ENCODE peak calls at places on chromosomes 1 and 21, in four cellular contexts. One of them, this sample, is unnamed.
A peak's percentile ranks its signal among the peaks of the same experiment; 100 is the strongest.

GRCh38 chr1:228830954-228831481 is 95.7 kb downstream of the RHOU start:
- DNase-seq in A549: no peak
- DNase-seq in HepG2: peak; percentile 66
- DNase-seq in K562: no peak
- DNase-seq in this sample: peak; percentile 65

GRCh38 chr1:39104158-39105060 is 78.3 kb downstream of the NDUFS5 start:
- DNase-seq in A549: peak; percentile 23
- DNase-seq in HepG2: no peak
- DNase-seq in K562: no peak
- DNase-seq in this sample: no peak

GRCh38 chr21:39314155-39315027 is 959 bp upstream of the BRWD1 start:
- DNase-seq in K562: no peak
- DNase-seq in HepG2: peak; percentile 31
- DNase-seq in A549: peak; percentile 38
- DNase-seq in this sample: peak; percentile 65

GRCh38 chr21:33078907-33079582 is 9.1 kb downstream of the OLIG1 start:
- DNase-seq in A549: peak; percentile 41
- DNase-seq in K562: peak; percentile 53
- DNase-seq in HepG2: peak; percentile 17
- DNase-seq in this sample: peak; percentile 84

GRCh38 chr1:32353886-32354570 is 8.3 kb downstream of the FAM229A start:
- DNase-seq in A549: no peak
- DNase-seq in HepG2: no peak
- DNase-seq in K562: no peak
- DNase-seq in this sample: peak; percentile 85

GRCh38 chr1:186212574-186213224 is 162.4 kb downstream of the TPR start:
- DNase-seq in A549: peak; percentile 92
- DNase-seq in HepG2: peak; percentile 74
- DNase-seq in K562: peak; percentile 69
- DNase-seq in this sample: peak; percentile 97

GRCh38 chr1:180931529-180931928 is 18.8 kb downstream of the KIAA1614 start:
- DNase-seq in HepG2: no peak
- DNase-seq in K562: no peak
- DNase-seq in A549: no peak
- DNase-seq in this sample: no peak

GRCh38 chr1:119964673-119965363 is 68.5 kb upstream of the ADAM30 start:
- DNase-seq in HepG2: no peak
- DNase-seq in K562: no peak
- DNase-seq in A549: no peak
- DNase-seq in this sample: peak; percentile 81

GRCh38 chr1:147111381-147112130 is 60.7 kb downstream of the PRKAB2 start:
- DNase-seq in A549: no peak
- DNase-seq in K562: no peak
- DNase-seq in HepG2: no peak
- DNase-seq in this sample: no peak

GRCh38 chr1:64356636-64357256 is 113.2 kb upstream of the CACHD1 start:
- DNase-seq in K562: no peak
- DNase-seq in HepG2: no peak
- DNase-seq in A549: no peak
- DNase-seq in this sample: no peak

GRCh38 chr1:154176341-154176740 is 15.6 kb downstream of the TPM3 start:
- DNase-seq in HepG2: no peak
- DNase-seq in K562: no peak
- DNase-seq in A549: no peak
- DNase-seq in this sample: peak; percentile 85

GRCh38 chr1:26378088-26378878 is 5.7 kb upstream of the ZNF683 start:
- DNase-seq in HepG2: no peak
- DNase-seq in K562: peak; percentile 99
- DNase-seq in A549: peak; percentile 74
- DNase-seq in this sample: peak; percentile 98

GRCh38 chr1:72000809-72001208 is 281.5 kb downstream of the NEGR1 start:
- DNase-seq in A549: peak; percentile 28
- DNase-seq in HepG2: no peak
- DNase-seq in K562: no peak
- DNase-seq in this sample: peak; percentile 34

GRCh38 chr21:40841524-40842196 is 5.3 kb downstream of the DSCAM start:
- DNase-seq in A549: peak; percentile 42
- DNase-seq in HepG2: peak; percentile 6
- DNase-seq in K562: no peak
- DNase-seq in this sample: no peak

GRCh38 chr1:56461158-56462127 is 117.9 kb downstream of the PLPP3 start:
- DNase-seq in HepG2: peak; percentile 95
- DNase-seq in A549: no peak
- DNase-seq in K562: peak; percentile 26
- DNase-seq in this sample: no peak

GRCh38 chr21:34878501-34878900 is 170.6 kb downstream of the RUNX1 start:
- DNase-seq in HepG2: peak; percentile 23
- DNase-seq in K562: no peak
- DNase-seq in A549: peak; percentile 77
- DNase-seq in this sample: no peak

GRCh38 chr1:165545974-165546373 is 2.2 kb downstream of the LRRC52 start:
- DNase-seq in HepG2: no peak
- DNase-seq in A549: no peak
- DNase-seq in K562: no peak
- DNase-seq in this sample: no peak

GRCh38 chr21:35414511-35415139 is 365.5 kb upstream of the RUNX1 start:
- DNase-seq in K562: no peak
- DNase-seq in A549: no peak
- DNase-seq in HepG2: no peak
- DNase-seq in this sample: peak; percentile 33

GRCh38 chr1:59361766-59362165 is 64.9 kb downstream of the FGGY start:
- DNase-seq in K562: peak; percentile 14
- DNase-seq in HepG2: no peak
- DNase-seq in A549: no peak
- DNase-seq in this sample: no peak

GRCh38 chr21:37145635-37146111 is 72.6 kb downstream of the TTC3 start:
- DNase-seq in K562: no peak
- DNase-seq in A549: no peak
- DNase-seq in HepG2: no peak
- DNase-seq in this sample: peak; percentile 76

GRCh38 chr1:87104140-87104539 is 189.7 kb downstream of the HS2ST1 start:
- DNase-seq in K562: no peak
- DNase-seq in A549: no peak
- DNase-seq in HepG2: no peak
- DNase-seq in this sample: no peak

GRCh38 chr1:93338426-93338825 is 7.3 kb upstream of the DR1 start:
- DNase-seq in K562: no peak
- DNase-seq in A549: peak; percentile 68
- DNase-seq in HepG2: no peak
- DNase-seq in this sample: peak; percentile 95

GRCh38 chr1:200273305-200273704 is 136.5 kb downstream of the ZNF281 start:
- DNase-seq in HepG2: no peak
- DNase-seq in K562: no peak
- DNase-seq in A549: no peak
- DNase-seq in this sample: no peak

GRCh38 chr1:18668051-18668450 is 37.4 kb downstream of the PAX7 start:
- DNase-seq in A549: peak; percentile 58
- DNase-seq in HepG2: no peak
- DNase-seq in K562: no peak
- DNase-seq in this sample: no peak

GRCh38 chr1:97160796-97161195 is 439.2 kb downstream of the PTBP2 start:
- DNase-seq in A549: no peak
- DNase-seq in HepG2: no peak
- DNase-seq in K562: no peak
- DNase-seq in this sample: peak; percentile 17

GRCh38 chr1:223748405-223748772 is 36.0 kb downstream of the CAPN2 start:
- DNase-seq in HepG2: no peak
- DNase-seq in K562: no peak
- DNase-seq in A549: peak; percentile 65
- DNase-seq in this sample: peak; percentile 86

GRCh38 chr1:20787775-20788488 is 825 bp upstream of the HP1BP3 start:
- DNase-seq in K562: peak; percentile 66
- DNase-seq in HepG2: peak; percentile 60
- DNase-seq in A549: peak; percentile 56
- DNase-seq in this sample: peak; percentile 70

GRCh38 chr21:42706765-42707164 is 53.3 kb downstream of the PDE9A start:
- DNase-seq in A549: no peak
- DNase-seq in HepG2: no peak
- DNase-seq in K562: no peak
- DNase-seq in this sample: no peak

GRCh38 chr1:228933753-228934152 is 198.5 kb downstream of the RHOU start:
- DNase-seq in HepG2: peak; percentile 44
- DNase-seq in K562: no peak
- DNase-seq in A549: no peak
- DNase-seq in this sample: no peak

GRCh38 chr1:89104687-89105086 is 21.2 kb downstream of the GBP2 start:
- DNase-seq in K562: peak; percentile 32
- DNase-seq in A549: no peak
- DNase-seq in HepG2: no peak
- DNase-seq in this sample: no peak

GRCh38 chr1:221887091-221887746 is 145.3 kb upstream of the DUSP10 start:
- DNase-seq in K562: peak; percentile 19
- DNase-seq in HepG2: peak; percentile 33
- DNase-seq in A549: peak; percentile 83
- DNase-seq in this sample: peak; percentile 88

DNA sequence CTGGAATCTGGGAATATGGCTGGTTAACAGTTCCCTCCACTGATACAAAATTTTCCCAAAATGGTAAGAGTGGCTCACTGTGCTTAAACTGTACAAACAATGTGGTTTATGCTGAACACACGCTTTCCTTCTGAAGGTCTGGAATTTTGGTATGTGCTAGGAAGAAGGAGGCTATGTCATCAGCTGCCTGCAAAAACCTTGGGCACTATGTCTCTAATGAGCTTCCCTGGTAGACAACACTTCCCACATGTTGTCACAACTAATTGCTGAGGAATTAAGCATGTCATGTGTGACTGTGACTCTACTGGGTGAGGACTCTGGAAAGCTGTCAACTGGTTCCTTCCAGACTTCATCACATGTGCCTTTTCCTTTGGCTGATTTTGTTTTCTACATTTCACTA is 29.2 kb downstream of the IPP start:
- DNase-seq in K562: no peak
- DNase-seq in HepG2: no peak
- DNase-seq in A549: no peak
- DNase-seq in this sample: peak; percentile 61
- TF ChIP-seq MAZ in K562: no peak
- TF ChIP-seq MAZ in HepG2: no peak
- TF ChIP-seq MAZ in A549: no peak
- TF ChIP-seq MAZ in this sample: no peak

DNA sequence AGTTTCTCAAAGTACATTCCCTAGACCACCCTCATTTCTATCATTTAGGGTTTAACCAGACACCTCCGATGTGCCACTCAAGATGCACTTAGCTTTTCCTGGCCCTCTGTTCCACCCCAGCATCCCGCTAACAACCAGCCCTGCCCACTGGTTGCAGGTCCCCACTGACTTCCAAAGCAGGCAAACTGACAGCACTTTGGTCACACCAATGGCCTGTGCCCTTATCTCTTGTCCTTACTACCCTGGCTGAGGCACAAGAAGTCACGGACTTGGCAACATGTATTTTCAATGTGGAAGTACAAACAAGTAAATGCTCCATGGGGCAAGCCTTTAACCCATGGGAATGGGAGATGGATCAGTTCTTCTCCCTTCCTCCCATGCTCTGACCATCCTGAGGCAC is 357.1 kb downstream of the OMA1 start:
- DNase-seq in HepG2: no peak
- DNase-seq in K562: no peak
- DNase-seq in A549: no peak
- DNase-seq in this sample: no peak
- TF ChIP-seq MAZ in HepG2: no peak
- TF ChIP-seq MAZ in K562: no peak
- TF ChIP-seq MAZ in A549: no peak
- TF ChIP-seq MAZ in this sample: no peak

GRCh38 chr1:103146143-103146542 is 37.8 kb upstream of the COL11A1 start:
- DNase-seq in HepG2: no peak
- DNase-seq in K562: no peak
- DNase-seq in A549: no peak
- DNase-seq in this sample: no peak
- TF ChIP-seq MAZ in HepG2: no peak
- TF ChIP-seq MAZ in K562: no peak
- TF ChIP-seq MAZ in A549: no peak
- TF ChIP-seq MAZ in this sample: no peak

GRCh38 chr1:2563205-2563604 is 7.0 kb downstream of the TNFRSF14 start:
- DNase-seq in HepG2: no peak
- DNase-seq in A549: no peak
- DNase-seq in K562: no peak
- DNase-seq in this sample: no peak

GRCh38 chr1:2561446-2561845 is 5.3 kb downstream of the TNFRSF14 start:
- DNase-seq in HepG2: no peak
- DNase-seq in A549: no peak
- DNase-seq in K562: no peak
- DNase-seq in this sample: no peak

GRCh38 chr1:2564006-2564814 is 8.0 kb downstream of the TNFRSF14 start:
- DNase-seq in K562: no peak
- DNase-seq in A549: no peak
- DNase-seq in HepG2: no peak
- DNase-seq in this sample: no peak

GRCh38 chr1:2560299-2561073 is 4.3 kb downstream of the TNFRSF14 start:
- DNase-seq in A549: no peak
- DNase-seq in HepG2: no peak
- DNase-seq in K562: no peak
- DNase-seq in this sample: no peak

GRCh38 chr1:2561898-2562895 is 6.0 kb downstream of the TNFRSF14 start:
- DNase-seq in K562: peak; percentile 69
- DNase-seq in HepG2: no peak
- DNase-seq in A549: no peak
- DNase-seq in this sample: no peak
- TF ChIP-seq MAZ in K562: no peak
- TF ChIP-seq MAZ in HepG2: no peak
- TF ChIP-seq MAZ in A549: no peak
- TF ChIP-seq MAZ in this sample: no peak

GRCh38 chr1:151050051-151050688 is 2.6 kb downstream of the C1orf56 start:
- DNase-seq in HepG2: no peak
- DNase-seq in K562: no peak
- DNase-seq in A549: no peak
- DNase-seq in this sample: no peak
- TF ChIP-seq MAZ in HepG2: no peak
- TF ChIP-seq MAZ in K562: no peak
- TF ChIP-seq MAZ in A549: no peak
- TF ChIP-seq MAZ in this sample: no peak